ENCODE peak calls at places on chromosomes 5 and 9, in ten cellular contexts. C is CD8-positive, alpha-beta memory T cell; N is NT2/D1; D is naive thymus-derived CD4-positive, alpha-beta T cell; I is endodermal cell; W is cardiac muscle cell; V is ovary; P is brain microvascular endothelial cell; T is adipocyte; A is tibial nerve. E is an unnamed sample.

GRCh38 chr5:177356756-177357458 is 817 bp upstream of the RGS14 start:
- DNase-seq in A (no peak), T (no peak), V (no peak), I (no peak), N (no peak), C (no peak), P (no peak), D (no peak), W (no peak), E (no peak)

GRCh38 chr9:108056805-108057386 is 567.3 kb upstream of the KLF4 start:
- DNase-seq in N (no peak), A (no peak), C (no peak), D (no peak), P (peak; percentile 53), I (no peak), T (peak; percentile 78), V (no peak), W (peak; percentile 49), E (no peak)

GRCh38 chr5:132776077-132776931 is 735 bp downstream of the SEPTIN8 start:
- DNase-seq in D (peak; percentile 16), T (peak; percentile 75), P (peak; percentile 20), N (no peak), I (peak; percentile 71), A (no peak), V (peak; percentile 67), C (no peak), W (peak; percentile 35), E (peak; percentile 54)

GRCh38 chr9:13244190-13244589 is 35.3 kb downstream of the MPDZ start:
- DNase-seq in P (no peak), D (no peak), C (no peak), T (no peak), N (no peak), W (no peak), V (no peak), I (no peak), A (no peak), E (no peak)

GRCh38 chr5:150413176-150413901 is 629 bp upstream of the CD74 start:
- DNase-seq in W (no peak), N (no peak), V (no peak), A (no peak), P (no peak), C (no peak), T (no peak), I (peak; percentile 35), D (no peak), E (no peak)

GRCh38 chr9:18466101-18466500 is 7.9 kb upstream of the ADAMTSL1 start:
- DNase-seq in P (no peak), A (no peak), V (no peak), T (no peak), I (no peak), C (no peak), W (peak; percentile 61), N (no peak), D (no peak), E (no peak)

GRCh38 chr9:121681404-121681803 is 30.0 kb downstream of the DAB2IP start:
- DNase-seq in A (no peak), I (no peak), V (no peak), P (no peak), C (no peak), N (no peak), T (no peak), D (no peak), W (no peak), E (no peak)

GRCh38 chr5:84758008-84758407 is 373.3 kb upstream of the EDIL3 start:
- DNase-seq in I (no peak), W (no peak), D (no peak), T (no peak), A (no peak), C (no peak), N (no peak), P (no peak), V (no peak), E (no peak)

GRCh38 chr5:149834246-149834855 is 104.2 kb downstream of the PPARGC1B start:
- DNase-seq in V (peak; percentile 49), A (no peak), N (peak; percentile 71), T (peak; percentile 90), W (peak; percentile 94), D (peak; percentile 47), P (peak; percentile 79), I (peak; percentile 91), C (peak; percentile 56), E (peak; percentile 91)

GRCh38 chr5:8944005-8944404 is 601.9 kb downstream of the SEMA5A start:
- DNase-seq in V (no peak), I (no peak), P (peak; percentile 42), D (no peak), A (no peak), T (no peak), W (no peak), N (no peak), C (no peak), E (no peak)

GRCh38 chr9:137705443-137705863 is 86.6 kb downstream of the EHMT1 start:
- DNase-seq in V (no peak), C (peak; percentile 56), A (no peak), N (no peak), T (no peak), W (no peak), D (peak; percentile 30), P (no peak), I (no peak), E (no peak)
- H3K36me3 ChIP-seq in V (no peaks in the 10 kb centered on the region), C (no peaks in the 10 kb centered on the region), A (no peaks in the 10 kb centered on the region), N (peaks cover 23% of the 10 kb centered on the region), T (peaks cover 2% of the 10 kb centered on the region), W (no peaks in the 10 kb centered on the region), D (peaks cover 3% of the 10 kb centered on the region), P (no peaks in the 10 kb centered on the region), I (no peaks in the 10 kb centered on the region), E (peaks cover 9% of the 10 kb centered on the region)

DNA sequence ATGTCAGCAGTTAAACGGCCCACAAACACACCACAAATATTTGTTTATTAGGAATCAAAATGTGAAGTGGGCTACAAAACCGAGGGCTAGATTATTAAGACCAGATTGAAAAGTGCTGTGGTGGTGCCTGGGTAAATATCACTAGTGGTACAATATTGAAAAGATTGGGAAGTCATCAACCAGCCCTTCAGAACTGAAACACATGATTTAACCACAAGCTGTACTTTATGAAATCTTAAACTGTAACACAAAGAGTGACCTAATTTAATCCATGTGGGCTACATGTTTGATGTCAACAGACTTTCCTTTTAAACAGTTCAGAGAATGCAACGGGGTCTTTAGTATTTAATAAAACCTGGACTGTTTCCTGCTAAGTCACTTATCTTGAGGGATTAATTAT is 182.3 kb downstream of the SPATA31D1 start:
- DNase-seq in A (no peak), I (no peak), T (peak; percentile 77), V (no peak), N (no peak), W (no peak), P (no peak), C (no peak), D (no peak), E (no peak)
- H3K36me3 ChIP-seq in A (no peaks in the 10 kb centered on the region), I (no peaks in the 10 kb centered on the region), T (no peaks in the 10 kb centered on the region), V (no peaks in the 10 kb centered on the region), N (no peaks in the 10 kb centered on the region), W (no peaks in the 10 kb centered on the region), P (no peaks in the 10 kb centered on the region), C (no peaks in the 10 kb centered on the region), D (no peaks in the 10 kb centered on the region), E (no peaks in the 10 kb centered on the region)

GRCh38 chr5:172935096-172935495 is 24.1 kb upstream of the RPL26L1 start:
- DNase-seq in V (no peak), D (no peak), N (no peak), W (no peak), C (no peak), I (no peak), P (no peak), T (no peak), A (no peak), E (no peak)

GRCh38 chr5:172939561-172939960 is 19.7 kb upstream of the RPL26L1 start:
- DNase-seq in A (no peak), V (no peak), T (no peak), C (no peak), N (no peak), I (peak; percentile 61), W (no peak), P (no peak), D (no peak), E (peak; percentile 33)

GRCh38 chr5:172939045-172939444 is 20.2 kb upstream of the RPL26L1 start:
- DNase-seq in C (no peak), V (no peak), W (peak; percentile 37), N (no peak), I (peak; percentile 86), A (no peak), T (no peak), D (no peak), P (no peak), E (peak; percentile 82)

GRCh38 chr5:172933238-172933637 is 26.0 kb upstream of the RPL26L1 start:
- DNase-seq in N (no peak), A (no peak), P (no peak), V (no peak), D (no peak), C (no peak), I (no peak), T (no peak), W (no peak), E (no peak)

GRCh38 chr5:172936441-172936840 is 22.8 kb upstream of the RPL26L1 start:
- DNase-seq in A (no peak), V (no peak), I (no peak), P (no peak), C (no peak), D (no peak), T (no peak), W (no peak), N (no peak), E (no peak)
- H3K36me3 ChIP-seq in A (peaks cover 16% of the 10 kb centered on the region), V (no peaks in the 10 kb centered on the region), I (peaks cover 47% of the 10 kb centered on the region), P (peaks cover 34% of the 10 kb centered on the region), C (peaks cover 13% of the 10 kb centered on the region), D (peaks cover 11% of the 10 kb centered on the region), T (peaks cover 63% of the 10 kb centered on the region), W (no peaks in the 10 kb centered on the region), N (peaks cover 37% of the 10 kb centered on the region), E (peaks cover 5% of the 10 kb centered on the region)

GRCh38 chr9:77826621-77827020 is 178.5 kb upstream of the GNA14 start:
- DNase-seq in T (no peak), I (no peak), V (no peak), C (no peak), A (no peak), N (no peak), W (no peak), D (no peak), P (no peak), E (no peak)

GRCh38 chr9:77827104-77827784 is 179.1 kb upstream of the GNA14 start:
- DNase-seq in A (no peak), P (no peak), I (no peak), C (no peak), W (no peak), D (no peak), T (no peak), V (no peak), N (no peak), E (no peak)

GRCh38 chr9:77830618-77831285 is 182.6 kb upstream of the GNA14 start:
- DNase-seq in P (no peak), V (no peak), A (no peak), C (no peak), N (no peak), I (no peak), W (peak; percentile 46), T (peak; percentile 42), D (no peak), E (no peak)

GRCh38 chr9:77832647-77833046 is 184.5 kb upstream of the GNA14 start:
- DNase-seq in D (no peak), I (no peak), N (no peak), W (no peak), A (no peak), T (no peak), C (no peak), V (peak; percentile 74), P (no peak), E (no peak)

GRCh38 chr9:77829440-77829839 is 181.3 kb upstream of the GNA14 start:
- DNase-seq in V (no peak), P (no peak), D (no peak), T (no peak), I (no peak), W (no peak), N (no peak), C (no peak), A (no peak), E (no peak)
- H3K36me3 ChIP-seq in V (no peaks in the 10 kb centered on the region), P (no peaks in the 10 kb centered on the region), D (no peaks in the 10 kb centered on the region), T (no peaks in the 10 kb centered on the region), I (no peaks in the 10 kb centered on the region), W (no peaks in the 10 kb centered on the region), N (no peaks in the 10 kb centered on the region), C (no peaks in the 10 kb centered on the region), A (no peaks in the 10 kb centered on the region), E (no peaks in the 10 kb centered on the region)